ENCODE peak calls at places on chromosomes 4 and X, in five cellular contexts. H is WTC11, U is A549, V is IMR-90, M is K562. Z is an unnamed sample.

GRCh38 chrX:153523269-153523668 is 5.8 kb downstream of the ATP2B3 start:
- DNase-seq in H (no peak), U (no peak), V (no peak), M (no peak), Z (no peak)

GRCh38 chrX:13029831-13030771 is 14.3 kb downstream of the FAM9C start:
- DNase-seq in H (peak), U (peak), V (no peak), M (no peak), Z (peak)

GRCh38 chr4:168817418-168817817 is 192.6 kb downstream of the CBR4 start:
- DNase-seq in H (no peak), U (no peak), V (no peak), M (no peak), Z (no peak)

GRCh38 chrX:95057341-95057740 is 1383.3 kb downstream of the FAM133A start:
- DNase-seq in H (no peak), U (no peak), V (peak), M (no peak), Z (no peak)

GRCh38 chr4:153447175-153447887 is 18.8 kb upstream of the TMEM131L start:
- DNase-seq in H (no peak), U (no peak), V (peak), M (no peak), Z (no peak)

GRCh38 chrX:38276089-38276488 is 51.2 kb downstream of the RPGR start:
- DNase-seq in H (no peak), U (peak), V (no peak), M (no peak), Z (no peak)

GRCh38 chr4:55951191-55951922 is 2.6 kb downstream of the CEP135 start:
- DNase-seq in H (no peak), U (no peak), V (no peak), M (no peak), Z (no peak)

GRCh38 chrX:34943235-34943634 is 639 bp downstream of the FAM47B start:
- DNase-seq in H (no peak), U (no peak), V (no peak), M (no peak), Z (no peak)

DNA sequence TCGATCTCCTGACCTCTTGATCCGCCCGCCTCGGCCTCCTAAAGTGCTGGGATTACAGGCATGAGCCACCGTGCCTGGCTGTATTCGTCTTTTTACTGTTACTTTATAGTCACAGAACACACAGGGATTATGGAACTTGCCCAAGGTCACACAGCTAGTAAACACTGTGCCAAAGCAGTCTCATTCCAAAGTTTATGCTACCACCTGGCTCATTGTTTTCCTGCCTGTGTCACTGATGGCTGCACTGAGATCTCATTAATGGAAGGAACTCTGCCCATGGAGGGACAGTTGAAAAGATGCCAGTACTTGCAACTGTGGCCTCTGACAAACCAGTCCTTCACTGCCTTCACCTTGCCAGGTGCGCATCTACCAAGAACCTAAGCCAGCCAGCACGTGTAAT is 517.7 kb downstream of the BCOR start:
- DNase-seq in H (no peak), U (no peak), V (no peak), M (no peak), Z (no peak)
- TF ChIP-seq USF2 in H (no peak), U (no peak), V (no peak), M (no peak), Z (no peak)

GRCh38 chr4:134645778-134646177 is 444.2 kb upstream of the PABPC4L start:
- DNase-seq in H (no peak), U (no peak), V (no peak), M (no peak), Z (no peak)

DNA sequence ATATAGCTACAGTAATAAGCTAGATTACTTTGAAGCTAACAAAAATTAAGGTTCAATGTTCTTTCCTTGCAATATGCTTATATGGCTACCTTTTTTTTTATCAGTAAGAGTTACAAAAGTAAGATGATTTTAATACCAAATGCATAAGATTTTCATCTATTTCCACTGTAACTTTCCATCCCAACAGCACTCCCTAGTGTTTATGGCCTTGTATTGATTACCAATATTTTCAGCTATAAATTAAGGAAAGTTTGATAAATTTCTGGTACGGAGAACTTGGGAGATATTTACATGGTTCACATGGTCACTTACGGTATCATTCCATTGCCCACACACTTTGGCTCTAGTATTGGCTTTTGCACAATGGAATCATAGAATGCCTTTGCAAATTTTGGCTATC is 448.9 kb upstream of the PABPC4L start:
- DNase-seq in H (no peak), U (no peak), V (no peak), M (no peak), Z (no peak)
- TF ChIP-seq CTCF in H (no peak), U (no peak), V (no peak), M (no peak), Z (no peak)

DNA sequence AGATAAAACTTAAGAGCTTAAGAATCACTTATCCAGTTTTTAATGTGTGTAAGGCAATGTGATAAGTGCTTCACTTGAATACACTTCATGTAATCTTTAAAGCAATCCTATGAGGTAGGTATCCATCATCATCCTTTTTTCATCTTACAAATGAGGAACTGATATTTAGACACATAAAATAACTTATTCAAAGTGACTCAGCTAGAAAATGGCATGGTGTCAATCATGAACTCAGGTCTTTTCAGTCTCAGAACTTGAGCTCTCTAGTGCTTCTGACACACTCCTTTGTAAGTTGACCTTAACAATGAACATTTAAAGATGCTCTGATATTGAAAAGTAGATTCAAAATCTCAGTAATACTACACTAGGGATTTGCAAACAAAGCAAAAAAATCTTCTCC is 224.8 kb upstream of the TEX13C start:
- DNase-seq in H (no peak), U (no peak), V (no peak), M (no peak), Z (no peak)
- TF ChIP-seq USF2 in H (no peak), U (no peak), V (no peak), M (no peak), Z (no peak)

GRCh38 chrX:115553171-115553570 is 7.8 kb upstream of the PLS3 start:
- DNase-seq in H (no peak), U (no peak), V (no peak), M (no peak), Z (no peak)

GRCh38 chrX:115549008-115549407 is 12.0 kb upstream of the PLS3 start:
- DNase-seq in H (no peak), U (no peak), V (no peak), M (no peak), Z (no peak)

GRCh38 chrX:115547448-115547847 is 13.5 kb upstream of the PLS3 start:
- DNase-seq in H (no peak), U (no peak), V (no peak), M (no peak), Z (peak)
- TF ChIP-seq CTCF in H (no peak), U (peak), V (no peak), M (no peak), Z (peak)

DNA sequence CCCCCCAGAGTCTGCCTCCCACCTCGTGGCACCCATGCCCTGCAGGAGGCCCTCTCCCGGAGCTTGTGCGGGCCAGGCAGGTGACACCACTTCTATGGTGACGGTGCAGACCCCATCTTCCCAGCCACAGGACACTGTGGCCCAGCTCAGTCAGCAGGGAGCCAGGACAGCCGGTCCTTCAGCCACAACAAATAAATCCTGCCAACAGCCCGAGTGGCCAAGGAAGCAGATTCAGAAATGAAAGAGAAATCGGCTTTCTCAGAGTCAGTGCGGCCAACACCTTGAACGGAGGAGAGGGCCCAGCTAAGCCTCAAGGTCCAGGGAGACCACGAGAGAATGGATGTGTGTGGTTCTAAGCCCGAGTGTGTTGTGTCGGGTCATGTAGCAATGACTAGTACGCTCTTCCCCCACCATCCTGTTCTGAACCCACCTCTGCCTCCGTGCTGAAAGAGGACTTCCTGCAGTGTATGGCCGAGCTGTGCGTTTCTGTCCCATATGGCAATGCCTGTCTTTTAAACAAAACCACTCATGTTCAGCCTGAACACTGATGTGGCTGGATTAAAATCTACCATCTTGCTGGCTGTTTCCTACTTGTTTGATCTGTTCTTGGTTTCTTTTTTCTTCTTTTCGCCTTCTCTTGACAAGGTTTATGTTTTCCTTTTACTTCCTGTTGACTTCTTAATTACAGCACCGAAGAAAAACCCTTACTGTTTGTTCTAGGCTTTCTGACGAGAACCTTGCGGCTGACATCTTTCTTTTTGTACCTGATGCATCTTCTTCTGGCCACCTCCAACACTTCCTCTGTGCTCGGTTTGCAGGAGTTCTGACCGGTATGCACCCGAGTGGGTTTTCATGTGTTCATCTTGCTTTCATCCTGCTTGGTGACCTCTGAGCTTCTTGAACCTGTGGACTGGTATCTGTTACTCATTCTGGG is 53.1 kb downstream of the GAK start:
- DNase-seq in H (no peak), U (no peak), V (no peak), M (no peak), Z (no peak)
- TF ChIP-seq USF2 in H (no peak), U (no peak), V (no peak), M (no peak), Z (no peak)

DNA sequence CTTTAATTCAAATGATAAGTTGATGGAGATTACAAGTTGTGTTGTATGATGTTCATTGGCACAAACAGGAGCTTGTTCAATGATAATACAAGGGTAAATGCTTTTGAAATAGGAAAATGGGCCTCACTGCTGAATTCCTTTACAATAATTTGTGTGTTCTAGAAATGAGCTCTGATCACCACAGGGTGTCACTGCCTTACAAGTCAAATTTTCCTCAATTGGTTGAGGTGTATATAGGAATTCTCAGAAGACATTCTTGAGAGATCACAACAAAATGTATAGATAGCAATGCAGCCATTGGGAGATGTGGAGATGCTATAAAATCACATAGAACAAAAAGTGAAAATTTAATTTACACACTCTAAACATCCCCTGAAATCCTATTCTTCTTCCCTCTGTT is 49.6 kb downstream of the KLF8 start:
- DNase-seq in H (no peak), U (peak), V (peak), M (no peak), Z (peak)
- TF ChIP-seq CTCF in H (no peak), U (peak), V (peak), M (peak), Z (peak)

GRCh38 chr4:53635697-53636483 is 44.6 kb upstream of the LNX1 start:
- DNase-seq in H (no peak), U (no peak), V (no peak), M (no peak), Z (no peak)

GRCh38 chr4:53629296-53629695 is 38.0 kb upstream of the LNX1 start:
- DNase-seq in H (no peak), U (no peak), V (no peak), M (no peak), Z (no peak)

GRCh38 chr4:53637348-53637747 is 46.1 kb upstream of the LNX1 start:
- DNase-seq in H (no peak), U (no peak), V (no peak), M (no peak), Z (no peak)

GRCh38 chr4:53638919-53639318 is 47.6 kb upstream of the LNX1 start:
- DNase-seq in H (no peak), U (no peak), V (no peak), M (no peak), Z (no peak)

GRCh38 chr4:53633608-53634007 is 42.3 kb upstream of the LNX1 start:
- DNase-seq in H (no peak), U (no peak), V (peak), M (no peak), Z (no peak)
- TF ChIP-seq USF2 in H (no peak), U (no peak), V (no peak), M (no peak), Z (no peak)

GRCh38 chr4:16642897-16643296 is 255.5 kb downstream of the LDB2 start:
- DNase-seq in H (no peak), U (no peak), V (no peak), M (peak), Z (peak)
- TF ChIP-seq CTCF in H (no peak), U (peak), V (peak), M (no peak), Z (peak)